ENCODE peak calls at places on chromosomes 11 and 22, in nine cellular contexts. X, Q, P, H, W, L, S, B and I are unnamed samples.

GRCh38 chr11:122853971-122854446 is 15.7 kb downstream of the CRTAM start:
- DNase-seq in S (peak; percentile 53), W (peak; percentile 92), P (peak; percentile 78), X (peak; percentile 72), Q (peak; percentile 78), B (peak; percentile 83), L (peak; percentile 80), H (peak; percentile 83), I (peak; percentile 65)

GRCh38 chr11:78957481-78958245 is 383.0 kb upstream of the NARS2 start:
- DNase-seq in P (peak; percentile 44), W (no peak), X (peak; percentile 57), L (peak; percentile 34), H (no peak), S (no peak), Q (peak; percentile 33), B (peak; percentile 39), I (peak; percentile 26)

GRCh38 chr11:96706761-96707160 is 316.9 kb downstream of the JRKL start:
- DNase-seq in Q (no peak), L (no peak), X (peak; percentile 20), P (no peak), W (no peak), S (no peak), B (no peak), H (no peak), I (no peak)

GRCh38 chr22:18048441-18048898 is 24.1 kb upstream of the MICAL3 start:
- DNase-seq in Q (no peak), W (no peak), H (no peak), P (peak; percentile 22), S (no peak), L (no peak), X (no peak), B (peak; percentile 67), I (no peak)

GRCh38 chr11:1120532-1121342 is 37.0 kb upstream of the MUC5AC start:
- DNase-seq in W (no peak), L (no peak), S (no peak), B (no peak), H (no peak), Q (no peak), X (no peak), P (no peak), I (no peak)

GRCh38 chr11:36098046-36098445 is 154.2 kb downstream of the LDLRAD3 start:
- DNase-seq in W (no peak), B (no peak), P (no peak), S (no peak), Q (no peak), L (no peak), H (no peak), X (no peak), I (no peak)

GRCh38 chr11:78032090-78032489 is 9.0 kb upstream of the KCTD14 start:
- DNase-seq in Q (no peak), H (peak; percentile 59), L (no peak), B (no peak), P (no peak), S (no peak), X (no peak), W (no peak), I (no peak)

GRCh38 chr11:127345819-127346459 is 345.4 kb upstream of the KIRREL3 start:
- DNase-seq in L (peak; percentile 10), B (peak; percentile 70), X (peak; percentile 9), P (peak; percentile 10), Q (no peak), W (peak; percentile 72), H (peak; percentile 64), S (peak; percentile 48), I (peak; percentile 3)

GRCh38 chr11:21933095-21933494 is 259.8 kb upstream of the ANO5 start:
- DNase-seq in B (peak; percentile 9), W (peak; percentile 14), H (no peak), P (no peak), X (no peak), S (no peak), Q (no peak), L (no peak), I (no peak)

GRCh38 chr11:42521994-42522393 is 789.8 kb upstream of the API5 start:
- DNase-seq in B (peak; percentile 17), H (peak; percentile 15), S (no peak), Q (no peak), P (peak; percentile 10), W (no peak), L (peak; percentile 38), X (peak; percentile 31), I (no peak)

GRCh38 chr22:26589367-26589844 is 526 bp downstream of the TPST2 start:
- DNase-seq in S (no peak), Q (peak; percentile 23), L (peak; percentile 37), W (peak; percentile 76), X (no peak), H (peak; percentile 53), P (peak; percentile 29), B (peak; percentile 61), I (no peak)

GRCh38 chr11:36150986-36151385 is 138.2 kb downstream of the COMMD9 start:
- DNase-seq in X (no peak), H (no peak), Q (no peak), S (no peak), P (peak; percentile 43), B (peak; percentile 57), W (no peak), L (no peak), I (no peak)

GRCh38 chr11:4480577-4481539 is 1.6 kb upstream of the OR52K1 start:
- DNase-seq in Q (peak; percentile 66), P (peak; percentile 23), X (peak; percentile 77), S (no peak), W (no peak), H (no peak), B (peak; percentile 61), L (no peak), I (peak; percentile 10)

GRCh38 chr11:6841694-6842093 is 3.8 kb upstream of the OR10A5 start:
- DNase-seq in P (no peak), L (no peak), S (no peak), H (no peak), X (no peak), W (no peak), Q (no peak), B (no peak), I (no peak)

GRCh38 chr22:27391092-27391770 is 410.3 kb downstream of the MN1 start:
- DNase-seq in H (peak; percentile 32), B (peak; percentile 12), W (peak; percentile 43), S (no peak), P (peak; percentile 35), X (no peak), Q (no peak), L (no peak), I (peak; percentile 15)

GRCh38 chr22:38490915-38491314 is 15.2 kb downstream of the DDX17 start:
- DNase-seq in B (peak; percentile 64), L (peak; percentile 88), Q (peak; percentile 29), X (no peak), W (no peak), H (peak; percentile 70), P (peak; percentile 65), S (no peak), I (peak; percentile 42)

GRCh38 chr22:28923826-28924732 is 40.7 kb downstream of the ZNRF3 start:
- DNase-seq in P (peak; percentile 29), W (peak; percentile 30), S (no peak), X (peak; percentile 35), Q (no peak), B (no peak), L (no peak), H (peak; percentile 48), I (peak; percentile 26)

GRCh38 chr22:28922540-28923244 is 39.3 kb downstream of the ZNRF3 start:
- DNase-seq in S (no peak), Q (no peak), L (no peak), X (no peak), P (no peak), W (no peak), B (no peak), H (no peak), I (no peak)

GRCh38 chr22:28920757-28921584 is 37.6 kb downstream of the ZNRF3 start:
- DNase-seq in X (no peak), B (no peak), S (no peak), P (no peak), H (no peak), Q (no peak), W (peak; percentile 30), L (no peak), I (no peak)

GRCh38 chr22:28917747-28918543 is 34.6 kb downstream of the ZNRF3 start:
- DNase-seq in S (no peak), X (no peak), H (peak; percentile 61), B (no peak), Q (no peak), W (peak; percentile 54), L (peak; percentile 66), P (peak; percentile 70), I (peak; percentile 66)

GRCh38 chr22:28921585-28921879 is 38.2 kb downstream of the ZNRF3 start:
- DNase-seq in P (no peak), L (no peak), X (no peak), Q (no peak), W (no peak), S (no peak), B (no peak), H (no peak), I (no peak)
- H3K4me1 ChIP-seq in P (no peaks in the 10 kb centered on the region), L (peaks cover 23% of the 10 kb centered on the region), X (peaks cover 11% of the 10 kb centered on the region), Q (no peaks in the 10 kb centered on the region), W (peaks cover 70% of the 10 kb centered on the region), S (peaks cover 15% of the 10 kb centered on the region), B (no peaks in the 10 kb centered on the region), H (peaks cover 47% of the 10 kb centered on the region), I (peaks cover 12% of the 10 kb centered on the region)

DNA sequence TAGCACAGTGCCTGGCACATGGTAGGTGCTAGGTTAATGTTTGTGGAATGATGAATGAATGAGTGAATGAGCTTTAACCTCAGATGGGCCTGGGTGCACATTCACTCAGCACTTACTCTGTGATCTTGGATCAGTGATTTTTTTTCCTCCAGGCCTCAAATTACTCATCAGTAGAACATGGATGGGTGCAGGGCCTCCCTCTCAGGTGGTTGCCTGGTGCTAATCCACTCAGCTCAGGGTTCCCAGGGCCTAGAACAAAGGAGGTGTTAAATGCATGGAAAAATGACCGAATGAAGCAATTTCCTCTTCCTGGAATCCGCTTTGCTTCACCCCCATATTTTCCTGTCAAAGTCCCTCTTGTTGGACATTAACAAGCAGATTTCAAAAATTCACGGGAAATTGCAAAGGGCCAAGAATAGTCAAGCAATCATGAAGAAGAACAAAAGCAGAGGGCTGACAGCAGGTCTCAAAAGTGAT is 93.5 kb downstream of the MYEOV start:
- DNase-seq in B (no peak), S (no peak), W (no peak), L (no peak), Q (no peak), P (no peak), H (no peak), X (peak; percentile 48), I (no peak)
- H3K4me2 ChIP-seq in B (no peak overlapping the region), S (no peak overlapping the region), W (no peak overlapping the region), L (no peak overlapping the region), Q (no peak overlapping the region), P (no peak overlapping the region), H (no peak overlapping the region), X (no peak overlapping the region), I (no peak overlapping the region)

GRCh38 chr11:70524096-70524922 is 126.0 kb downstream of the CTTN start:
- DNase-seq in L (peak; percentile 13), Q (no peak), X (no peak), P (peak; percentile 55), B (no peak), S (no peak), H (no peak), W (peak; percentile 65), I (peak; percentile 42)
- H3K4me1 ChIP-seq in L (peaks cover 32% of the 10 kb centered on the region), Q (no peaks in the 10 kb centered on the region), X (peaks cover 16% of the 10 kb centered on the region), P (no peaks in the 10 kb centered on the region), B (no peaks in the 10 kb centered on the region), S (peaks cover 11% of the 10 kb centered on the region), H (peaks cover 4% of the 10 kb centered on the region), W (peaks cover 25% of the 10 kb centered on the region), I (peaks cover 13% of the 10 kb centered on the region)

DNA sequence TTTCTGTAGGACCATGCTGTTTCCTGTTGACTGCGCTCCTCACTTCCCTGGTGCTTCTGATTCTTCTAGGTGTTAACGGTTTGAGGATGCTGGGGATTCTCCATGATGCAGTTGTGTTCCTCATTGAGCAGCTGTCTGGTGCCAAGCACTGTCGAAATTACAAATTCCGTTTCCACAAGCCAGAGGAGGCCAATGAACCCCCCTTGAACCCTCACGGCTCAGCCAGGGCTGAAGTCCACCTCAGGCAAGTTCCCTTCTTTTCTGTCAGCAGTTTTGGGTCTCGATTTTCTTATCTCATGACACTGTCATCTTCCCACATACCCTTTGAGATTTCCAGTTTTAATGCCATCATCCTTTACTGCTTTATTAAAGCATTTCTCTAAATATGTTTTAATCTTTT is 7.7 kb upstream of the TTC36 start:
- DNase-seq in Q (no peak), P (no peak), L (no peak), B (no peak), S (no peak), X (no peak), W (no peak), H (no peak), I (no peak)
- H3K4me2 ChIP-seq in Q (no peak overlapping the region), P (no peak overlapping the region), L (no peak overlapping the region), B (no peak overlapping the region), S (no peak overlapping the region), X (no peak overlapping the region), W (no peak overlapping the region), H (no peak overlapping the region), I (no peak overlapping the region)